ENCODE peak calls at places on chromosome 1, in nine cellular contexts. E is dorsolateral prefrontal cortex, M is MCF 10A, R is left ventricle myocardium inferior, T is AG08396, A is lower leg skin, O is AG08395, F is DMS153, W is Right ventricle myocardium superior. H is an unnamed sample.

GRCh38 chr1:179743679-179744400 is 749 bp downstream of the FAM163A start:
- DNase-seq in E (no peak), F (no peak), A (no peak), T (no peak), M (no peak), W (no peak), O (no peak), R (no peak), H (no peak)

GRCh38 chr1:6033986-6034749 is 11.5 kb upstream of the KCNAB2 start:
- DNase-seq in A (no peak), T (peak; percentile 72), M (peak; percentile 27), F (peak; percentile 18), R (peak; percentile 38), W (peak; percentile 72), O (peak; percentile 57), E (peak; percentile 45), H (no peak)

GRCh38 chr1:32361308-32361673 is 994 bp downstream of the FAM229A start:
- DNase-seq in A (no peak), O (no peak), F (no peak), M (no peak), R (no peak), T (no peak), E (no peak), W (no peak), H (no peak)

GRCh38 chr1:172135076-172135672 is 285.3 kb upstream of the C1orf105 start:
- DNase-seq in T (no peak), W (no peak), E (no peak), M (peak; percentile 62), F (no peak), R (no peak), A (no peak), O (no peak), H (no peak)

GRCh38 chr1:33569331-33569730 is 96.9 kb downstream of the ZSCAN20 start:
- DNase-seq in A (no peak), F (no peak), T (no peak), O (no peak), M (no peak), E (no peak), R (no peak), W (no peak), H (no peak)

GRCh38 chr1:150981805-150982712 is at the start of gene ANXA9:
- DNase-seq in T (no peak), O (no peak), M (no peak), R (no peak), W (peak; percentile 24), E (no peak), F (no peak), A (no peak), H (no peak)

GRCh38 chr1:119338004-119338403 is 30.6 kb upstream of the HAO2 start:
- DNase-seq in F (no peak), E (no peak), W (no peak), T (no peak), A (no peak), O (no peak), R (no peak), M (no peak), H (no peak)

GRCh38 chr1:209839875-209840491 is 12.2 kb downstream of the UTP25 start:
- DNase-seq in E (no peak), T (peak; percentile 87), F (no peak), O (peak; percentile 96), R (no peak), A (no peak), M (peak; percentile 99), W (no peak), H (peak; percentile 86)

GRCh38 chr1:230747139-230747730 is at the start of gene CAPN9:
- DNase-seq in T (no peak), E (no peak), R (no peak), F (no peak), W (no peak), M (no peak), A (no peak), O (no peak), H (no peak)

GRCh38 chr1:42914092-42914625 is 44.5 kb downstream of the SLC2A1 start:
- DNase-seq in O (no peak), E (no peak), R (no peak), W (no peak), T (no peak), F (no peak), M (no peak), A (no peak), H (no peak)

GRCh38 chr1:38431669-38432376 is 385.2 kb upstream of the POU3F1 start:
- DNase-seq in M (no peak), O (no peak), W (no peak), E (no peak), T (no peak), F (no peak), R (no peak), A (no peak), H (no peak)

H was measured in SJSA1.